ENCODE peak calls at places on chromosome 10, in five cellular contexts. One of them, this sample, is unnamed.

GRCh38 chr10:44293842-44294241 is 91.1 kb downstream of the CXCL12 start:
- DNase-seq in colonic mucosa: no peak
- DNase-seq in upper lobe of right lung: peak
- DNase-seq in heart left ventricle: peak
- DNase-seq in dorsolateral prefrontal cortex: no peak
- DNase-seq in this sample: no peak

GRCh38 chr10:34824870-34825269 is 9.8 kb upstream of the PARD3 start:
- DNase-seq in upper lobe of right lung: no peak
- DNase-seq in heart left ventricle: no peak
- DNase-seq in dorsolateral prefrontal cortex: no peak
- DNase-seq in colonic mucosa: no peak
- DNase-seq in this sample: no peak

GRCh38 chr10:124351481-124352220 is 67.1 kb downstream of the OAT start:
- DNase-seq in dorsolateral prefrontal cortex: no peak
- DNase-seq in colonic mucosa: no peak
- DNase-seq in heart left ventricle: no peak
- DNase-seq in upper lobe of right lung: peak
- DNase-seq in this sample: no peak

GRCh38 chr10:87861034-87861433 is 2.3 kb downstream of the KLLN start:
- DNase-seq in heart left ventricle: no peak
- DNase-seq in colonic mucosa: no peak
- DNase-seq in upper lobe of right lung: no peak
- DNase-seq in dorsolateral prefrontal cortex: no peak
- DNase-seq in this sample: no peak

GRCh38 chr10:18610517-18610916 is 40.9 kb downstream of the NSUN6 start:
- DNase-seq in upper lobe of right lung: no peak
- DNase-seq in colonic mucosa: peak
- DNase-seq in heart left ventricle: no peak
- DNase-seq in dorsolateral prefrontal cortex: no peak
- DNase-seq in this sample: no peak

GRCh38 chr10:99667108-99667751 is 7.9 kb downstream of the ENTPD7 start:
- DNase-seq in dorsolateral prefrontal cortex: no peak
- DNase-seq in heart left ventricle: no peak
- DNase-seq in colonic mucosa: no peak
- DNase-seq in upper lobe of right lung: no peak
- DNase-seq in this sample: no peak

GRCh38 chr10:29895436-29895835 is 163.9 kb downstream of the JCAD start:
- DNase-seq in colonic mucosa: peak
- DNase-seq in upper lobe of right lung: no peak
- DNase-seq in dorsolateral prefrontal cortex: no peak
- DNase-seq in heart left ventricle: peak
- DNase-seq in this sample: no peak

GRCh38 chr10:33224251-33224965 is 110.1 kb downstream of the NRP1 start:
- DNase-seq in upper lobe of right lung: no peak
- DNase-seq in heart left ventricle: no peak
- DNase-seq in colonic mucosa: no peak
- DNase-seq in dorsolateral prefrontal cortex: no peak
- DNase-seq in this sample: no peak

GRCh38 chr10:82866424-82867020 is 991.5 kb downstream of the NRG3 start:
- DNase-seq in dorsolateral prefrontal cortex: no peak
- DNase-seq in heart left ventricle: no peak
- DNase-seq in colonic mucosa: no peak
- DNase-seq in upper lobe of right lung: no peak
- DNase-seq in this sample: no peak

GRCh38 chr10:79067241-79068202 is 1.2 kb upstream of the ZMIZ1 start:
- DNase-seq in heart left ventricle: peak
- DNase-seq in dorsolateral prefrontal cortex: peak
- DNase-seq in colonic mucosa: peak
- DNase-seq in upper lobe of right lung: peak
- DNase-seq in this sample: no peak

GRCh38 chr10:79068203-79068561 is 584 bp upstream of the ZMIZ1 start:
- DNase-seq in dorsolateral prefrontal cortex: no peak
- DNase-seq in upper lobe of right lung: peak
- DNase-seq in colonic mucosa: peak
- DNase-seq in heart left ventricle: peak
- DNase-seq in this sample: no peak

GRCh38 chr10:79070091-79070610 is 1.4 kb downstream of the ZMIZ1 start:
- DNase-seq in colonic mucosa: peak
- DNase-seq in dorsolateral prefrontal cortex: no peak
- DNase-seq in heart left ventricle: peak
- DNase-seq in upper lobe of right lung: peak
- DNase-seq in this sample: no peak

GRCh38 chr10:79069325-79070090 is 742 bp downstream of the ZMIZ1 start:
- DNase-seq in upper lobe of right lung: peak
- DNase-seq in heart left ventricle: peak
- DNase-seq in colonic mucosa: peak
- DNase-seq in dorsolateral prefrontal cortex: no peak
- DNase-seq in this sample: no peak

DNA sequence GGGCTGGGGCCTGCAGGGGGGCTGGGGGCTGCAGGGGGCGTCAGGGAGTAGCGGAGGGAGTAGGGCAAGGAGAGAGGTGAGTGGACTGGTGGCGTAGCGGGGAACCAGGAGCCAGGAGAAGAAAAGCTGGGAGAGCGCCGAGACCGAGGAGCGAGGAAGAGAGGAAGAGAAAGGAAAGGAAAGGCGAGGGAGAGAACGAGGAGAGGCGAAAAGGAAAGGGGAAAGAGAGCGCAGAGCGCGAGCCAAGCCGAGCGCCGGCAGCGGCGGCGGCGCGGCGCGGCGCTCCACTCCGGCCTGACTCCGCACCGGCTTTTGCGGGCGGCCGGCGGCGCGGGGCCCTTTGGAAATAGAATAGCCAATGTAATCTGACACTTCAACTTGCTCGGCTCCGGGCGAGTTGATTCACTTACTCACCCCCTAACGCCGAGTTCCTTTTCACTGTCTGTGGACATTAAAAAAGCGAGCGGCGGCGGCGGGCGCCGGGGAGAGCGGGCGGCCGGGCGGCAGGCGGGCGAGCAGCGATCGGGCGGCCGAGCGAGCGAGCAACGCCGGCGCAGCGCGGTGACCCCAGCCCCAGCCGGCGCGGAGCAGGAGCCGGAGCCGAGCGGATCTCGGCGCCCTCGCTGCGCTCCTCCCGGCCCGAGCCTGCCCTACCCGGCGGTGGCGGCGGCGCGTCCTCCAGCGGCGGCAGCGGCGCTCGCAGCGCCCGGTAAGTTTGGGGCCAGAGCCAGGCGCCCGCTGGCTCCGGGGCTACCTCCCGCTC is at the start of gene ZMIZ1:
- DNase-seq in dorsolateral prefrontal cortex: peak
- DNase-seq in colonic mucosa: peak
- DNase-seq in heart left ventricle: peak
- DNase-seq in upper lobe of right lung: peak
- DNase-seq in this sample: no peak
- TF ChIP-seq CTCF in dorsolateral prefrontal cortex: peak
- TF ChIP-seq CTCF in colonic mucosa: no peak
- TF ChIP-seq CTCF in heart left ventricle: peak
- TF ChIP-seq CTCF in upper lobe of right lung: peak
- TF ChIP-seq CTCF in this sample: peak

DNA sequence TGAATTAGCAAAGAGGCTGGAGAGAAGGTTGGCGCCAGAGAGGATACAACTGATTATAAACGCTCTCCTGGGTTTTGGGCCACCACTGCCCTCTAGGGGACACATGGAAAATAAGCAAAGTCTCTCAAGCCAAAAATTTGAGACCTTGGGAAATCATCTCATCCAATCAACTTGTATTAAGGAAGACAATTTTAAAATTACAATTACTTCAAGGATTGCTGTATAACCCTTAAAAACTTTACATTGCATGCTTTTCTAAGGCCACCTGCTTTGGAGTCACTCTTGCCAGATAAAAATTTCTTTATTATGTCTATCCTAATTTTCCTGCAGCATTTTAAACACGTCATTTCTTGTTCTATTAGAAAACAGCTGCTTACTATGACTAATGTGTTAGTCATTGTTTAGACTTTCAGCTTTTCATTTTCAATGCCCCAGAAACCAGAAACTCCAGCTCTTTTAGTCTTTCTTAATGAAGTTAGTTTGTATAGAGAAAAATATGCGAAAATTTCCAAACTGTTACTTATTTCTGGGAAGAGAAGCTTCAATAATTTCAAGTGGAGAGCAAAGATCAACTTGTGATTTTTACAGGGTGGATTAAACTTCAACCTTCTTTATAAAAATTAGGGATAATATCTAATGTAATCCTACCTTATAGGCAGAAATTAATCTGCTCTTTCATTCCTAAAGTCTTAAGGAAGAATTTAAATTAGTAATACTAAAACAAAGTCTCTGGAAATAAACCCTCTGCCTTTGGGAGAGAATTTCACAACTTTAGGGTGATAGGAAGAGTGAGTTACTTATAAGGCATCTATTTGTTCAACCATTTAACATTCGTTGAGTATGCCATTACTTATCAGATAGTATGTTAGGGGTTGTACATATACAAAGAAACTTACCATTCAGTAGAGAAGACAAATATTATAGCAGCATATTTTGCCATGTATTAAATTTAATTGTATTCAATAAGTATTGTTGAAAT is 20.6 kb upstream of the RHOBTB1 start:
- DNase-seq in dorsolateral prefrontal cortex: peak
- DNase-seq in upper lobe of right lung: no peak
- DNase-seq in heart left ventricle: peak
- DNase-seq in colonic mucosa: peak
- DNase-seq in this sample: no peak
- TF ChIP-seq CTCF in dorsolateral prefrontal cortex: peak
- TF ChIP-seq CTCF in upper lobe of right lung: peak
- TF ChIP-seq CTCF in heart left ventricle: peak
- TF ChIP-seq CTCF in colonic mucosa: peak
- TF ChIP-seq CTCF in this sample: peak

DNA sequence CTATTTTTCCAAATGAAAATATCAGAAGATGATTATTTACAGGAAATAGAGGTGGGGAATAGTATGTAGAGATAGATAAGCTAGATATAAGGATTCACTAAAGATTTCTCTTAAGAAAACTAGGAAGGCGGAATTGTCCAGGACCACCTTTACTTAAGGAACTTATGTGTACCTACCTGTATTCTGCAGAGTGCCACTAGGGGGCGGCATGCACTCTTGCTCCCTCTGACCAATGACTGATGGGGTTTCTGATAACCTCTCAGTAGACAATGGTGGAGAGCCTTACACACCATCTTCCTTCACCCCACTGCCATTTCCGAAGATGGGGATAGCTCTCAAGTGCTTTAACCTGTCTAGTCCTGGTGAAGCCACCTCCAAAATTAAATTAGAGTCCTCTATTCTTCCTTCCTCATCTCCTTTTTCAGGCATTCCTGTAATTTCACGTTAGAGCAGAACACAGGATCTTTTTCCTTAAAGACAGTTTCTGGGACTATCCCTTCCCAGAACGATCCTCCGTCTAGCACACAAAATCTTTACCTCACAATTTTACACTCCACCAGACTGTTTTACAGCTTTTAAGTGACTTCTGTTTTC is 453.1 kb downstream of the SORCS1 start:
- DNase-seq in upper lobe of right lung: peak
- DNase-seq in colonic mucosa: peak
- DNase-seq in dorsolateral prefrontal cortex: peak
- DNase-seq in heart left ventricle: no peak
- DNase-seq in this sample: no peak
- TF ChIP-seq CTCF in upper lobe of right lung: peak
- TF ChIP-seq CTCF in colonic mucosa: peak
- TF ChIP-seq CTCF in dorsolateral prefrontal cortex: peak
- TF ChIP-seq CTCF in heart left ventricle: peak
- TF ChIP-seq CTCF in this sample: peak

DNA sequence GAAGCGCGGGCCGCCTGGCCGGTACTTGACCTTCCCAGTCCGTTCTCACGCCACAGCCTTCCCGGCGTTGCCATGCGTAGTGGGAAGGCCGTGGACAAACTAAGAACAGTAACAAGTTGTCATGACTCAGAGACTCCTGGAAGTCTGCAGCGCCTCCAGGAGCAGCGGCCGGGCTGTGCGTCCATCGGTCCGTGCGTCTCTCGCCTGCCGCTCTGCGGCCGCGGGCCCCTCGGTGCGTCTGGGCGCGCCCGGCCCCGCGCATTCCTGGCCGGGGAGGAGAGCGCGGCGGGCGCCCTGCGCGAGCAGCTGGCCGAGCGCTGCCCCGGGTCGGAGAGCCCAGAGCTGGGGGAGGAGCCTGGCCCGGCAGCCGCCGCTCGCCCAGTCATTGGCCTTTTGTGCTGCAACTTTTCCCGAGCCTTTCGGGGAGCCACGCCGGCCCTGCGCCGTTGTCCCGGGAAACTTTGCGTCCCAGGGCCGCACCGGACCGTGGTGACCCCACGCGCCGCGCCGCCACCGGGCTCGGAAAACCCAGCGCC is 123.7 kb downstream of the TACC2 start:
- DNase-seq in colonic mucosa: peak
- DNase-seq in heart left ventricle: peak
- DNase-seq in upper lobe of right lung: peak
- DNase-seq in dorsolateral prefrontal cortex: peak
- DNase-seq in this sample: no peak
- TF ChIP-seq CTCF in colonic mucosa: peak
- TF ChIP-seq CTCF in heart left ventricle: peak
- TF ChIP-seq CTCF in upper lobe of right lung: peak
- TF ChIP-seq CTCF in dorsolateral prefrontal cortex: peak
- TF ChIP-seq CTCF in this sample: peak

GRCh38 chr10:62639139-62639538 is 165.4 kb upstream of the ADO start:
- DNase-seq in colonic mucosa: no peak
- DNase-seq in dorsolateral prefrontal cortex: no peak
- DNase-seq in upper lobe of right lung: no peak
- DNase-seq in heart left ventricle: no peak
- DNase-seq in this sample: no peak

GRCh38 chr10:62636825-62637248 is 167.7 kb upstream of the ADO start:
- DNase-seq in dorsolateral prefrontal cortex: no peak
- DNase-seq in heart left ventricle: no peak
- DNase-seq in upper lobe of right lung: no peak
- DNase-seq in colonic mucosa: no peak
- DNase-seq in this sample: no peak

GRCh38 chr10:62640386-62640785 is 164.1 kb upstream of the ADO start:
- DNase-seq in colonic mucosa: no peak
- DNase-seq in heart left ventricle: peak
- DNase-seq in dorsolateral prefrontal cortex: no peak
- DNase-seq in upper lobe of right lung: no peak
- DNase-seq in this sample: no peak

GRCh38 chr10:62637249-62638061 is 167.1 kb upstream of the ADO start:
- DNase-seq in dorsolateral prefrontal cortex: no peak
- DNase-seq in heart left ventricle: no peak
- DNase-seq in upper lobe of right lung: no peak
- DNase-seq in colonic mucosa: no peak
- DNase-seq in this sample: no peak

GRCh38 chr10:62638062-62638477 is 166.4 kb upstream of the ADO start:
- DNase-seq in colonic mucosa: no peak
- DNase-seq in heart left ventricle: no peak
- DNase-seq in upper lobe of right lung: no peak
- DNase-seq in dorsolateral prefrontal cortex: no peak
- DNase-seq in this sample: no peak
- TF ChIP-seq CTCF in colonic mucosa: no peak
- TF ChIP-seq CTCF in heart left ventricle: no peak
- TF ChIP-seq CTCF in upper lobe of right lung: no peak
- TF ChIP-seq CTCF in dorsolateral prefrontal cortex: no peak
- TF ChIP-seq CTCF in this sample: no peak

DNA sequence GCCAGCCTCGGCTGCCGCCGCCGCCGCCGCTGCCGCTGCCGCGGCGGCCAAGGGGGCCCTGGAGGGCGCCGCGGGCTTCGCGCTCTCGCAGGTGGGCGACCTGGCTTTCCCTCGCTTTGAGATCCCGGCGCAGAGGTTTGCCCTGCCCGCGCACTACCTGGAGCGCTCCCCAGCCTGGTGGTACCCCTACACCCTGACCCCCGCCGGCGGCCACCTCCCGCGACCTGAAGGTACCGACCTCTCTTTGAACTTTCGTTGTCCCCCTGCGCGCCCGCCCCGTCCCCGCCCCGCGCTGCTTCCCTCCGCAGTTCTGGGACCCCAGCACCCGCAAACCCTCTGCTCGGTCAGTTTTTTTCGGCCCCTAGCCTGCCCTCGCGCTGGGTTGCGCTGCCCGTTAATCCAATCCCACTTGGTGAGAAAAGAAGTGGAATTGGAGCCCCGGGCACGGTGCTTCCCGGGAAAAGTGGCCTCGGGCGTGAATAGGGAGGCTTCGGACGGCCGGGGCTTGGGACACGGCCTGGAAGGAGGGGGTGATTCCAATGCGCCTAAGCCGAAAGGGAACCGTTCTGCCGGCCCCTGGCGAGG is 543 bp downstream of the HMX3 start:
- DNase-seq in heart left ventricle: no peak
- DNase-seq in colonic mucosa: no peak
- DNase-seq in upper lobe of right lung: no peak
- DNase-seq in dorsolateral prefrontal cortex: no peak
- DNase-seq in this sample: peak
- TF ChIP-seq CTCF in heart left ventricle: no peak
- TF ChIP-seq CTCF in colonic mucosa: no peak
- TF ChIP-seq CTCF in upper lobe of right lung: no peak
- TF ChIP-seq CTCF in dorsolateral prefrontal cortex: no peak
- TF ChIP-seq CTCF in this sample: no peak